ENCODE peak calls at places on chromosomes 1 and 21, in ten cellular contexts. K is T-helper 2 cell treated with Interferon-gamma antibody and Interleukin-4, amounts not matched to agents 5 μg/mL and 100 μg/mL, for 36 hours; O is activated CD4-positive, alpha-beta memory T cell treated with anti-CD3 and anti-CD28 coated beads, Interleukin-2, amount 10 ng/mL, durations not matched to agents 7 days and 5 days; P is NCI-H774; X is central memory CD4-positive, alpha-beta T cell; J is cardiac fibroblast; N is stomach; G is activated CD4-positive, alpha-beta T cell treated with anti-CD3 and anti-CD28 coated beads, Interleukin-2, amount 50 U/mL, for 24 hours; A is SW480; S is ACHN. E is an unnamed sample.

GRCh38 chr1:85061711-85062424 is 13.6 kb upstream of the MCOLN3 start:
- DNase-seq in O (peak), X (peak), A (peak), K (peak), P (peak), S (peak), J (peak), N (peak), G (peak), E (peak)

GRCh38 chr1:7406641-7407546 is 364.2 kb upstream of the VAMP3 start:
- DNase-seq in N (peak), K (no peak), P (no peak), G (no peak), O (peak), X (no peak), S (no peak), A (no peak), J (no peak), E (no peak)

GRCh38 chr1:172946814-172947507 is 103.8 kb downstream of the TNFSF18 start:
- DNase-seq in O (no peak), P (no peak), S (no peak), K (no peak), A (no peak), J (no peak), G (no peak), N (no peak), X (peak), E (peak)

GRCh38 chr1:27098447-27099153 is 56.3 kb downstream of the SLC9A1 start:
- DNase-seq in S (no peak), G (no peak), X (no peak), J (peak), A (no peak), O (no peak), K (no peak), P (no peak), N (no peak), E (no peak)

GRCh38 chr1:109396513-109396839 is 1.2 kb downstream of the SORT1 start:
- DNase-seq in O (no peak), J (no peak), K (no peak), A (no peak), N (no peak), G (no peak), P (no peak), X (no peak), S (no peak), E (no peak)

GRCh38 chr21:15159382-15160020 is 94.7 kb upstream of the NRIP1 start:
- DNase-seq in P (no peak), X (no peak), A (no peak), G (no peak), O (no peak), K (no peak), S (no peak), J (peak), N (no peak), E (no peak)

GRCh38 chr1:36396359-36396758 is 1.3 kb downstream of the LSM10 start:
- DNase-seq in P (no peak), O (no peak), X (no peak), K (no peak), J (no peak), A (no peak), G (no peak), N (no peak), S (no peak), E (no peak)

GRCh38 chr1:236039736-236040670 is 24.9 kb downstream of the NID1 start:
- DNase-seq in J (peak), N (no peak), X (no peak), G (no peak), K (no peak), O (no peak), P (peak), S (no peak), A (no peak), E (peak)

GRCh38 chr1:179767996-179768395 is 24.9 kb downstream of the FAM163A start:
- DNase-seq in P (no peak), N (no peak), X (no peak), O (no peak), S (no peak), A (no peak), K (no peak), G (no peak), J (no peak), E (no peak)

GRCh38 chr1:60699304-60699703 is 383.1 kb upstream of the NFIA start:
- DNase-seq in X (no peak), G (no peak), K (no peak), O (no peak), S (no peak), P (no peak), A (no peak), N (no peak), J (no peak), E (no peak)

GRCh38 chr21:35428927-35429326 is 379.8 kb upstream of the RUNX1 start:
- DNase-seq in A (no peak), P (no peak), G (no peak), J (no peak), X (no peak), O (no peak), S (no peak), K (no peak), N (no peak), E (no peak)